ENCODE peak calls at places on chromosome 3, in seven cellular contexts. N, H, O, P, T, C and W are unnamed samples.

GRCh38 chr3:142999881-143000280 is 1.5 kb upstream of the U2SURP start:
- DNase-seq in H (no peak), T (no peak), O (no peak), C (peak), P (no peak), N (no peak), W (no peak)

GRCh38 chr3:58998476-58999117 is 51.2 kb downstream of the CFAP20DC start:
- DNase-seq in H (peak), T (no peak), N (no peak), P (no peak), C (peak), O (peak), W (no peak)

GRCh38 chr3:190307164-190307545 is 15.1 kb downstream of the CLDN1 start:
- DNase-seq in O (no peak), N (peak), H (no peak), P (no peak), C (no peak), T (no peak), W (no peak)

GRCh38 chr3:132417695-132418520 is 606 bp downstream of the DNAJC13 start:
- DNase-seq in C (peak), N (peak), H (no peak), T (peak), P (no peak), O (peak), W (peak)

GRCh38 chr3:143327388-143327787 is 207.8 kb downstream of the CHST2 start:
- DNase-seq in C (no peak), P (no peak), N (no peak), H (no peak), T (no peak), O (no peak), W (no peak)

GRCh38 chr3:42052867-42053351 is 38.2 kb upstream of the TRAK1 start:
- DNase-seq in P (no peak), N (peak), O (no peak), C (no peak), T (no peak), H (no peak), W (no peak)

GRCh38 chr3:23650371-23651140 is 155.2 kb upstream of the UBE2E1 start:
- DNase-seq in O (no peak), N (no peak), C (no peak), T (no peak), P (no peak), H (no peak), W (no peak)

GRCh38 chr3:159305017-159305416 is 503.2 kb downstream of the MFSD1 start:
- DNase-seq in T (no peak), N (no peak), H (no peak), O (no peak), C (no peak), P (no peak), W (no peak)

GRCh38 chr3:197154-197855 is 742 bp downstream of the CHL1 start:
- DNase-seq in H (no peak), O (peak), T (no peak), P (no peak), C (no peak), N (no peak), W (no peak)

GRCh38 chr3:37024092-37024491 is 30.8 kb downstream of the MLH1 start:
- DNase-seq in T (no peak), P (no peak), C (no peak), H (peak), O (peak), N (no peak), W (peak)

GRCh38 chr3:128697336-128697735 is 28.6 kb upstream of the RAB7A start:
- DNase-seq in N (no peak), P (no peak), O (no peak), T (no peak), C (no peak), H (no peak), W (no peak)

GRCh38 chr3:47130557-47130956 is 33.4 kb downstream of the SETD2 start:
- DNase-seq in O (no peak), N (no peak), C (no peak), H (no peak), T (no peak), P (no peak), W (no peak)

GRCh38 chr3:159128628-159129027 is 326.8 kb downstream of the MFSD1 start:
- DNase-seq in N (no peak), H (peak), T (no peak), P (no peak), O (no peak), C (no peak), W (no peak)

GRCh38 chr3:75192065-75192658 is 472.0 kb upstream of the FRG2C start:
- DNase-seq in P (no peak), C (peak), T (no peak), N (peak), O (peak), H (peak), W (peak)

GRCh38 chr3:114411811-114412803 is 118.3 kb downstream of the TIGIT start:
- DNase-seq in O (no peak), P (no peak), H (peak), T (no peak), N (peak), C (no peak), W (no peak)

GRCh38 chr3:64267774-64268604 is 42.7 kb upstream of the PRICKLE2 start:
- DNase-seq in H (no peak), N (no peak), O (no peak), P (peak), C (no peak), T (no peak), W (peak)

GRCh38 chr3:3815206-3815605 is 16.0 kb downstream of the LRRN1 start:
- DNase-seq in C (no peak), P (no peak), N (no peak), H (no peak), T (no peak), O (no peak), W (no peak)

GRCh38 chr3:10116138-10116460 is 624 bp downstream of the BRK1 start:
- DNase-seq in O (no peak), C (peak), P (no peak), N (peak), T (no peak), H (no peak), W (no peak)

GRCh38 chr3:193240436-193240849 is 579 bp upstream of the PLAAT1 start:
- DNase-seq in H (no peak), O (peak), C (no peak), T (no peak), P (no peak), N (no peak), W (no peak)

GRCh38 chr3:3196148-3196861 is 16.8 kb upstream of the CRBN start:
- DNase-seq in P (no peak), N (no peak), H (peak), C (peak), T (no peak), O (peak), W (peak)

GRCh38 chr3:100730524-100730923 is 21.2 kb downstream of the TFG start:
- DNase-seq in N (no peak), C (no peak), P (no peak), H (no peak), T (peak), O (no peak), W (no peak)

GRCh38 chr3:143650827-143651226 is 197.4 kb downstream of the SLC9A9 start:
- DNase-seq in T (no peak), C (no peak), N (no peak), H (no peak), P (no peak), O (no peak), W (no peak)

GRCh38 chr3:188349963-188350332 is 196.0 kb downstream of the LPP start:
- DNase-seq in O (no peak), P (no peak), H (no peak), C (no peak), T (no peak), N (no peak), W (no peak)

GRCh38 chr3:182500294-182500693 is 293.0 kb upstream of the ATP11B start:
- DNase-seq in T (no peak), P (peak), H (no peak), O (no peak), N (no peak), C (no peak), W (no peak)

GRCh38 chr3:155391583-155391982 is 98.1 kb upstream of the STRIT1 start:
- DNase-seq in C (no peak), H (peak), T (no peak), O (peak), N (no peak), P (no peak), W (no peak)

DNA sequence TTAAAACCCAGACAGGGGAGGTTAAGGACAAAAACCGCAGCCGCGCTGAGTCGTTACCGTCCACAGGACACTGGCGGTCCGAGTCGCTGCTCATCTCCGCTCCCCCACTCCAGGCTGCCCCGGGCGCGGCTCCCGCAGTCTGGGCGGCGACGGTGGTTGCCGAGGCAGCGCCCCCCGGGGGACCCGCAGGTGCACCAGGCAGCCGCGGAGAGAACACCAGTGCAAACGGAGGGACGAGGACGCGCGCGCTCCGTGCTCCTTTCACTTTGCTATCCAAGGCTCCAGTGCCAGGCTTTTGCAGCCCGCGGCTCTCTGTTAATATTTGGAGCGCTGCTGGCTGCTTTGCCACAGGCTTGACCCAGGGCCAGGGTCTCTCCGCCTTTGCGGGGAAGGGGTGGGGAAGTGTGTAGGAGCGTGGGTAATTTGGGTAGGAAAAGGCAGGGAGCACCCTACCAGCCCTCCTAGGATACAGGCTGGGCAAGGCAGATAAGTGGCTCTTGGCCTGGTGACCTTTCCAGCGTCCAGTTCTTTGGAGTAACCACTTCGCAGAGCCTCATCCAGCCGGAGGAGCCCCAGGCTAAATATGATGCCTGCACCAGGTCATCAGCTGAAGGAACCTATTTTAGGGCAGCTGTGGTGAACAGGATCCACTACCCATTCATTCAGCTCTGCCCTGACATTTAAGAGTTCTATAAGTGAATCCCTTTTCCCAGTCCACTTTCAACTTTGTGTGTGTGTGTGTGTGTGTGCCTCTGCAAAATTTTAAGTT is at the start of gene GADL1:
- DNase-seq in P (no peak), T (no peak), N (no peak), H (no peak), C (peak), O (peak), W (peak)
- TF ChIP-seq JUND in P (no peak), T (no peak), N (no peak), H (no peak), C (no peak), O (no peak), W (no peak)

DNA sequence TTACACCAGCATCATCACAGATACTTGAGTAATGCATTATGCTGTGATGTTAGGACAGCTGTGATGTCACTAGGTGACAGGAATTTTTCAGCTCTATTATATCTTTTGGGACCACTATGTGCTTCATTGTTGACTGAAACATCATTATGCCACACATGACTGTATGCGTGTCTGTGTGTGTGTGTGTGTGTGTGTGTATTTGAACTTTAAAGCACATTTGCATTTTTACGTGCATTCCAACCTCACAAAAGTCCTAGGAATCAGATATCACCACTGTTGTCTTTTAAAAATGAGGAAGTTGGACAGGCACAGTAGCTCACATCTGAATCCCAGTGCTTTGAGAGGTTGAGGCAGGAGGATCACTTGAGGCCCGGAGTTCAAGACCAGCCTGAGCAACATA is 223.0 kb downstream of the TBL1XR1 start:
- DNase-seq in N (no peak), O (no peak), P (no peak), T (no peak), C (no peak), H (no peak), W (peak)
- TF ChIP-seq JUND in N (no peak), O (no peak), P (no peak), T (no peak), C (no peak), H (no peak), W (no peak)

GRCh38 chr3:49626796-49627195 is 47.4 kb upstream of the APEH start:
- DNase-seq in P (no peak), T (no peak), H (no peak), C (no peak), O (no peak), N (no peak), W (no peak)
- TF ChIP-seq JUND in P (no peak), T (no peak), H (no peak), C (no peak), O (no peak), N (no peak), W (no peak)

GRCh38 chr3:148528024-148528423 is 169.7 kb upstream of the AGTR1 start:
- DNase-seq in H (no peak), O (no peak), C (no peak), T (no peak), P (no peak), N (no peak), W (no peak)
- TF ChIP-seq JUND in H (no peak), O (no peak), C (no peak), T (no peak), P (no peak), N (no peak), W (no peak)

DNA sequence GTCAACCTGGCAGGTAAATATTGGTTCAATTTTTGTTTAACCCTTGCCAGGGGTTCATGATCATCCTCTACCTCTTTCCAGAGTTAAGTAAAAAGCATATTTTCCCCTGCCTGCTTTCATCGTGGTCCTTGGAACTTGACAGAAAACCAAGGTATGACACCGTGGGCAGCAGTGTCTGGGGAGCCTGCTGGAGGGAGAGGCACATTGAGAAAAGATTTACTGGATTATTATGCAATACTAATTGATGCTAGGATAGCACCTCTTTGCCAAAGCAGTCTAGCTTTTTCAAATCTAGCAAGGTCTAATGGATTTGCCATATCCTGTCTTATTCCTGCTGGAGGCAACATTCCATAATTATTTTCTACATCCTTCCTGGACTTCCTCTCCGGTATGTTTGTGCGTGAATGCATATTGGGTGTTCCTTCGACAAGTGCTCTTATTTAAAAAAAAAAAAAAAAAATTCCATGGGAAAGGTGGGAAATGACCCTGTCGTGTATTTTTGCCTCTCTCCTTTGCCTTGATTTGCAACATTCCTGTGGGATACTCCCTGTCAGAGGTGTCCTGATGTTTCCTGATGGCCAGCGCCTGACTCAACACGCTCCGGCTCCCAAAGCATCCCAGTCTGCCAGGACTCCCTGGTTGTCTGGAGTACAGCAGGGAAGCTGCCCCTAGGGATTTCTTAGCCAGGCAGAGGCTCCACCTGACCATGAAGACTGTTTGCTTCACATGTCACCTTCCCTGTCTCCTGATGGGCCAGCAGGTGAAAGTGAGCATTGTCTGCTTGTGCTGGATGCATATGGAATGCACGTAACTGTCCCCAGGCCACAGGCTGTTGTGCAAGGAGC is 6.3 kb downstream of the BHLHE40 start:
- DNase-seq in O (no peak), N (peak), P (no peak), T (no peak), H (peak), C (no peak), W (no peak)
- TF ChIP-seq JUND in O (no peak), N (no peak), P (no peak), T (no peak), H (no peak), C (no peak), W (peak)